ENCODE peak calls at places on chromosome 5, in seven cellular contexts. T, K, B, I, G, Y and X are unnamed samples.

GRCh38 chr5:62626534-62626933 is 47.9 kb downstream of the LRRC70 start:
- DNase-seq in I (no peak), T (no peak), B (no peak), K (no peak), Y (no peak), G (no peak), X (no peak)

GRCh38 chr5:174532453-174533126 is 191.8 kb upstream of the MSX2 start:
- DNase-seq in I (no peak), T (peak), B (no peak), Y (no peak), K (no peak), G (peak), X (peak)

GRCh38 chr5:173472164-173472563 is 143.9 kb upstream of the STC2 start:
- DNase-seq in K (no peak), B (no peak), I (no peak), T (no peak), G (peak), Y (no peak), X (no peak)

GRCh38 chr5:55636711-55637110 is 75.4 kb downstream of the SLC38A9 start:
- DNase-seq in K (no peak), G (peak), Y (no peak), B (no peak), I (no peak), T (no peak), X (peak)

GRCh38 chr5:6464441-6464840 is 15.8 kb downstream of the UBE2QL1 start:
- DNase-seq in I (no peak), T (no peak), B (no peak), K (no peak), Y (no peak), G (no peak), X (peak)

GRCh38 chr5:79330071-79330470 is 94.1 kb downstream of the JMY start:
- DNase-seq in G (peak), K (no peak), B (no peak), I (no peak), Y (no peak), T (no peak), X (no peak)

GRCh38 chr5:177141496-177141895 is 7.9 kb downstream of the NSD1 start:
- DNase-seq in Y (no peak), I (no peak), B (no peak), T (no peak), K (no peak), G (no peak), X (no peak)

GRCh38 chr5:643811-644271 is 31.7 kb downstream of the CEP72 start:
- DNase-seq in B (no peak), Y (no peak), T (no peak), I (no peak), G (peak), K (no peak), X (no peak)

GRCh38 chr5:64811050-64811640 is 42.4 kb downstream of the CWC27 start:
- DNase-seq in Y (no peak), B (peak), I (no peak), T (no peak), K (no peak), G (peak), X (no peak)

GRCh38 chr5:55187370-55187769 is 14.4 kb upstream of the CDC20B start:
- DNase-seq in K (no peak), T (no peak), I (no peak), B (peak), G (peak), Y (no peak), X (no peak)

GRCh38 chr5:72363146-72363802 is 43.1 kb downstream of the PTCD2 start:
- DNase-seq in Y (no peak), B (no peak), T (peak), K (no peak), G (peak), I (no peak), X (peak)

GRCh38 chr5:149503006-149503405 is 48.2 kb downstream of the CSNK1A1 start:
- DNase-seq in T (no peak), Y (no peak), G (no peak), B (no peak), I (no peak), K (no peak), X (no peak)

GRCh38 chr5:77379558-77380061 is 112.5 kb downstream of the WDR41 start:
- DNase-seq in B (no peak), I (peak), Y (no peak), G (no peak), T (no peak), K (no peak), X (no peak)

GRCh38 chr5:87300744-87301143 is 33.1 kb downstream of the RASA1 start:
- DNase-seq in G (peak), B (no peak), I (peak), T (no peak), Y (no peak), K (peak), X (peak)

GRCh38 chr5:36049949-36050348 is 16.7 kb downstream of the UGT3A2 start:
- DNase-seq in I (no peak), T (no peak), Y (no peak), G (no peak), B (no peak), K (no peak), X (no peak)

GRCh38 chr5:111855356-111855755 is 98.4 kb upstream of the NREP start:
- DNase-seq in I (no peak), G (no peak), Y (no peak), K (no peak), B (no peak), T (no peak), X (peak)

GRCh38 chr5:60295423-60295822 is 401.9 kb upstream of the PDE4D start:
- DNase-seq in I (no peak), G (peak), B (no peak), Y (no peak), K (no peak), T (peak), X (peak)

GRCh38 chr5:135205616-135206349 is 171.8 kb upstream of the PITX1 start:
- DNase-seq in G (peak), K (no peak), I (no peak), B (no peak), Y (no peak), T (no peak), X (no peak)

GRCh38 chr5:39755452-39755851 is 330.7 kb upstream of the DAB2 start:
- DNase-seq in Y (no peak), T (no peak), B (no peak), I (no peak), K (no peak), G (peak), X (no peak)

GRCh38 chr5:173969167-173970049 is 19.6 kb upstream of the C5orf47 start:
- DNase-seq in K (no peak), T (no peak), I (no peak), Y (no peak), G (peak), B (no peak), X (peak)

GRCh38 chr5:178630475-178630930 is 3.7 kb upstream of the CLK4 start:
- DNase-seq in T (no peak), B (no peak), K (no peak), I (no peak), G (peak), Y (no peak), X (peak)

GRCh38 chr5:4374866-4375265 is 765.3 kb upstream of the ADAMTS16 start:
- DNase-seq in G (no peak), B (no peak), T (no peak), Y (no peak), I (no peak), K (no peak), X (peak)

GRCh38 chr5:16603701-16604100 is 13.1 kb downstream of the RETREG1 start:
- DNase-seq in T (no peak), Y (no peak), G (no peak), B (no peak), I (no peak), K (no peak), X (no peak)

GRCh38 chr5:68499952-68500351 is 284.4 kb downstream of the PIK3R1 start:
- DNase-seq in B (no peak), K (no peak), T (no peak), G (no peak), I (no peak), Y (no peak), X (no peak)

GRCh38 chr5:144183254-144183889 is 12.7 kb downstream of the KCTD16 start:
- DNase-seq in I (no peak), G (peak), B (no peak), K (no peak), T (no peak), Y (no peak), X (no peak)